ENCODE peak calls at places on chromosomes 11 and 22, in five cellular contexts. One of them, this sample, is unnamed.

GRCh38 chr22:43976861-43977795 is 21.9 kb downstream of the SAMM50 start:
- DNase-seq in activated T-cell treated with anti-CD3 and anti-CD28 coated beads for 48 hours: no peak
- DNase-seq in neural progenitor cell: no peak
- DNase-seq in ACHN: no peak
- DNase-seq in T-cell: no peak
- DNase-seq in this sample: no peak

GRCh38 chr11:121841487-121842167 is 274.4 kb downstream of the BLID start:
- DNase-seq in activated T-cell treated with anti-CD3 and anti-CD28 coated beads for 48 hours: no peak
- DNase-seq in neural progenitor cell: peak
- DNase-seq in ACHN: no peak
- DNase-seq in T-cell: no peak
- DNase-seq in this sample: peak

GRCh38 chr22:20464096-20464614 is 26.5 kb upstream of the SCARF2 start:
- DNase-seq in activated T-cell treated with anti-CD3 and anti-CD28 coated beads for 48 hours: peak
- DNase-seq in neural progenitor cell: no peak
- DNase-seq in ACHN: no peak
- DNase-seq in T-cell: peak
- DNase-seq in this sample: no peak

GRCh38 chr11:117837070-117837776 is 12.7 kb upstream of the FXYD2 start:
- DNase-seq in activated T-cell treated with anti-CD3 and anti-CD28 coated beads for 48 hours: no peak
- DNase-seq in neural progenitor cell: no peak
- DNase-seq in ACHN: no peak
- DNase-seq in T-cell: no peak
- DNase-seq in this sample: no peak

GRCh38 chr11:74204692-74205091 is 33.6 kb downstream of the PPME1 start:
- DNase-seq in activated T-cell treated with anti-CD3 and anti-CD28 coated beads for 48 hours: no peak
- DNase-seq in neural progenitor cell: no peak
- DNase-seq in ACHN: no peak
- DNase-seq in T-cell: no peak
- DNase-seq in this sample: no peak

GRCh38 chr11:131300304-131300703 is 70.1 kb upstream of the NTM start:
- DNase-seq in activated T-cell treated with anti-CD3 and anti-CD28 coated beads for 48 hours: no peak
- DNase-seq in neural progenitor cell: no peak
- DNase-seq in ACHN: no peak
- DNase-seq in T-cell: no peak
- DNase-seq in this sample: peak

GRCh38 chr11:67468509-67468834 is 579 bp downstream of the TMEM134 start:
- DNase-seq in activated T-cell treated with anti-CD3 and anti-CD28 coated beads for 48 hours: no peak
- DNase-seq in neural progenitor cell: peak
- DNase-seq in ACHN: no peak
- DNase-seq in T-cell: no peak
- DNase-seq in this sample: no peak

GRCh38 chr11:94417386-94417987 is 16.3 kb upstream of the GPR83 start:
- DNase-seq in activated T-cell treated with anti-CD3 and anti-CD28 coated beads for 48 hours: no peak
- DNase-seq in neural progenitor cell: peak
- DNase-seq in ACHN: peak
- DNase-seq in T-cell: no peak
- DNase-seq in this sample: peak

GRCh38 chr22:44109417-44109816 is 71.3 kb upstream of the PARVG start:
- DNase-seq in activated T-cell treated with anti-CD3 and anti-CD28 coated beads for 48 hours: no peak
- DNase-seq in neural progenitor cell: no peak
- DNase-seq in ACHN: no peak
- DNase-seq in T-cell: no peak
- DNase-seq in this sample: no peak

GRCh38 chr11:58742140-58742539 is 10.4 kb upstream of the GLYAT start:
- DNase-seq in activated T-cell treated with anti-CD3 and anti-CD28 coated beads for 48 hours: no peak
- DNase-seq in neural progenitor cell: no peak
- DNase-seq in ACHN: no peak
- DNase-seq in T-cell: no peak
- DNase-seq in this sample: no peak

GRCh38 chr11:94185387-94186084 is 56.9 kb downstream of the PANX1 start:
- DNase-seq in activated T-cell treated with anti-CD3 and anti-CD28 coated beads for 48 hours: no peak
- DNase-seq in neural progenitor cell: no peak
- DNase-seq in ACHN: no peak
- DNase-seq in T-cell: no peak
- DNase-seq in this sample: no peak

GRCh38 chr11:72751293-72752087 is 718 bp downstream of the ARAP1 start:
- DNase-seq in activated T-cell treated with anti-CD3 and anti-CD28 coated beads for 48 hours: no peak
- DNase-seq in neural progenitor cell: no peak
- DNase-seq in ACHN: no peak
- DNase-seq in T-cell: no peak
- DNase-seq in this sample: no peak

GRCh38 chr22:42780070-42780540 is 59.4 kb upstream of the A4GALT start:
- DNase-seq in activated T-cell treated with anti-CD3 and anti-CD28 coated beads for 48 hours: no peak
- DNase-seq in neural progenitor cell: peak
- DNase-seq in ACHN: peak
- DNase-seq in T-cell: peak
- DNase-seq in this sample: peak

GRCh38 chr11:134893810-134894685 is 482.0 kb upstream of the B3GAT1 start:
- DNase-seq in activated T-cell treated with anti-CD3 and anti-CD28 coated beads for 48 hours: no peak
- DNase-seq in neural progenitor cell: no peak
- DNase-seq in ACHN: no peak
- DNase-seq in T-cell: no peak
- DNase-seq in this sample: no peak

GRCh38 chr11:117903505-117904382 is 25.5 kb downstream of the TMPRSS13 start:
- DNase-seq in activated T-cell treated with anti-CD3 and anti-CD28 coated beads for 48 hours: no peak
- DNase-seq in neural progenitor cell: no peak
- DNase-seq in ACHN: no peak
- DNase-seq in T-cell: no peak
- DNase-seq in this sample: no peak

GRCh38 chr22:44154431-44154942 is 26.2 kb upstream of the PARVG start:
- DNase-seq in activated T-cell treated with anti-CD3 and anti-CD28 coated beads for 48 hours: no peak
- DNase-seq in neural progenitor cell: no peak
- DNase-seq in ACHN: no peak
- DNase-seq in T-cell: no peak
- DNase-seq in this sample: no peak

GRCh38 chr11:45590743-45591142 is 74.7 kb downstream of the CHST1 start:
- DNase-seq in activated T-cell treated with anti-CD3 and anti-CD28 coated beads for 48 hours: no peak
- DNase-seq in neural progenitor cell: no peak
- DNase-seq in ACHN: no peak
- DNase-seq in T-cell: no peak
- DNase-seq in this sample: no peak

GRCh38 chr11:72471005-72471898 is 36.9 kb upstream of the CLPB start:
- DNase-seq in activated T-cell treated with anti-CD3 and anti-CD28 coated beads for 48 hours: peak
- DNase-seq in neural progenitor cell: peak
- DNase-seq in ACHN: peak
- DNase-seq in T-cell: peak
- DNase-seq in this sample: peak

GRCh38 chr11:73470036-73470624 is 93.9 kb downstream of the RELT start:
- DNase-seq in activated T-cell treated with anti-CD3 and anti-CD28 coated beads for 48 hours: no peak
- DNase-seq in neural progenitor cell: no peak
- DNase-seq in ACHN: no peak
- DNase-seq in T-cell: no peak
- DNase-seq in this sample: no peak

GRCh38 chr22:19691721-19692341 is 22.5 kb upstream of the SEPTIN5 start:
- DNase-seq in activated T-cell treated with anti-CD3 and anti-CD28 coated beads for 48 hours: no peak
- DNase-seq in neural progenitor cell: peak
- DNase-seq in ACHN: peak
- DNase-seq in T-cell: no peak
- DNase-seq in this sample: peak

GRCh38 chr11:76807206-76807875 is 24.2 kb downstream of the TSKU start:
- DNase-seq in activated T-cell treated with anti-CD3 and anti-CD28 coated beads for 48 hours: peak
- DNase-seq in neural progenitor cell: peak
- DNase-seq in ACHN: peak
- DNase-seq in T-cell: peak
- DNase-seq in this sample: peak